ENCODE peak calls at places on chromosomes 2 and 18, in ten cellular contexts. C is HCT116; U is transverse colon; W is K562; A is CD4-positive, alpha-beta memory T cell; L is CD8-positive, alpha-beta memory T cell; E is lung; N is CD4-positive, alpha-beta T cell; F is A549; Q is PC-3. S is an unnamed sample.

GRCh38 chr2:60324536-60324935 is 228.9 kb downstream of the BCL11A start:
- DNase-seq in N (no peak), W (no peak), Q (no peak), F (no peak), U (no peak), E (no peak), L (no peak), C (no peak), A (no peak), S (no peak)

GRCh38 chr18:46109386-46109785 is 5.2 kb downstream of the HAUS1 start:
- DNase-seq in L (no peak), W (no peak), E (no peak), F (no peak), C (no peak), N (no peak), Q (no peak), U (no peak), A (no peak), S (no peak)

GRCh38 chr18:12057419-12058039 is 36.1 kb upstream of the ANKRD62 start:
- DNase-seq in N (no peak), A (no peak), Q (no peak), U (no peak), L (no peak), F (no peak), C (no peak), W (no peak), E (peak), S (no peak)

GRCh38 chr2:121886059-121886458 is 130.6 kb downstream of the TSN start:
- DNase-seq in L (no peak), W (no peak), F (no peak), N (no peak), E (no peak), C (no peak), U (no peak), Q (no peak), A (no peak), S (no peak)

GRCh38 chr2:127465258-127465657 is 47.0 kb downstream of the PROC start:
- DNase-seq in F (no peak), C (no peak), A (no peak), L (no peak), W (no peak), Q (no peak), E (no peak), N (no peak), U (no peak), S (peak)

GRCh38 chr2:37776487-37776886 is 105.0 kb upstream of the CDC42EP3 start:
- DNase-seq in W (no peak), E (no peak), C (peak), Q (peak), L (no peak), U (no peak), F (peak), A (no peak), N (no peak), S (peak)

GRCh38 chr2:43846140-43846793 is 7.5 kb downstream of the ABCG8 start:
- DNase-seq in L (no peak), W (no peak), E (no peak), C (no peak), U (no peak), Q (no peak), A (no peak), N (no peak), F (no peak), S (no peak)

GRCh38 chr18:72692595-72692994 is 148.5 kb upstream of the CBLN2 start:
- DNase-seq in A (no peak), F (no peak), U (no peak), Q (no peak), C (no peak), W (no peak), N (no peak), L (no peak), E (no peak), S (no peak)

GRCh38 chr2:200966770-200967169 is 3.3 kb upstream of the ORC2 start:
- DNase-seq in N (no peak), E (no peak), U (no peak), Q (peak), L (no peak), C (peak), F (peak), A (no peak), W (peak), S (peak)

GRCh38 chr18:77133920-77134496 is 1.4 kb upstream of the MBP start:
- DNase-seq in W (no peak), E (no peak), A (no peak), F (no peak), Q (no peak), L (no peak), N (no peak), C (no peak), U (peak), S (no peak)

GRCh38 chr2:237964578-237965404 is 2.0 kb upstream of the UBE2F start:
- DNase-seq in A (no peak), Q (peak), N (no peak), C (no peak), F (no peak), E (no peak), W (peak), L (no peak), U (peak), S (peak)

GRCh38 chr2:95053543-95053942 is 28.0 kb downstream of the MAL start:
- DNase-seq in F (peak), U (no peak), E (no peak), N (no peak), Q (no peak), C (no peak), W (no peak), A (no peak), L (peak), S (no peak)

GRCh38 chr18:13642440-13642827 is 83.9 kb downstream of the FAM210A start:
- DNase-seq in Q (no peak), C (no peak), L (no peak), N (no peak), W (no peak), A (no peak), E (no peak), U (no peak), F (no peak), S (no peak)

GRCh38 chr2:203835867-203836800 is 31.4 kb upstream of the CTLA4 start:
- DNase-seq in C (no peak), W (no peak), E (no peak), U (no peak), N (no peak), F (no peak), A (no peak), L (no peak), Q (no peak), S (no peak)
- H3K27ac ChIP-seq in C (no peak), W (no peak), E (no peak), U (no peak), N (no peak), F (no peak), A (no peak), L (no peak), Q (no peak), S (no peak)

DNA sequence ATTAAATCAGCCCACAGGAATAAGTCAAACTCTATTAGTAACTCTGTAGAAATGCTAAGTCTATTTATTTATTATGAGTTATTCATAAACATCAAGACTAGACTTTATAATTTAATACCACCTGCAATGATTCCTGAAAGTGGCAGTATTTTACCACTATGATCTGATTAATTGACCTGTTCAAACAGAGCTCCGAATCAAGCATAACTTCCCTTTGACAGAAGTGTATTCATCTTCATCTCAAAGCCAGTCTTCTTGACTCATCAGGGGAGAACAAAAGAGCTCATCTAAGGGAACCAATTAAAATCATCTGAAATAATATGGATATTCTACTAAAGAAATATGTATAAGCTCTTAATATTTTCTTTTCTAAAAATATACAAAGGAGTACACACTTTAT is 122.3 kb downstream of the MBD2 start:
- DNase-seq in N (no peak), L (no peak), F (no peak), U (no peak), W (no peak), C (no peak), E (no peak), Q (no peak), A (no peak), S (no peak)
- H3K27ac ChIP-seq in N (no peak), L (no peak), F (no peak), U (no peak), W (no peak), C (no peak), E (no peak), Q (no peak), A (no peak), S (no peak)

GRCh38 chr2:62200868-62201267 is 5.0 kb downstream of the B3GNT2 start:
- DNase-seq in C (no peak), N (no peak), L (no peak), W (no peak), F (no peak), E (no peak), A (no peak), Q (no peak), U (no peak), S (no peak)

GRCh38 chr2:62200291-62200841 is 4.5 kb downstream of the B3GNT2 start:
- DNase-seq in F (no peak), C (no peak), N (no peak), E (no peak), W (no peak), U (no peak), Q (no peak), A (peak), L (peak), S (no peak)

GRCh38 chr2:62198237-62198633 is 2.3 kb downstream of the B3GNT2 start:
- DNase-seq in L (no peak), F (no peak), U (no peak), A (no peak), N (no peak), C (no peak), Q (no peak), W (no peak), E (no peak), S (no peak)

GRCh38 chr2:62201307-62201706 is 5.4 kb downstream of the B3GNT2 start:
- DNase-seq in C (no peak), F (no peak), E (no peak), L (no peak), U (no peak), A (no peak), W (no peak), Q (no peak), N (no peak), S (no peak)

GRCh38 chr2:62199392-62200125 is 3.6 kb downstream of the B3GNT2 start:
- DNase-seq in C (no peak), E (no peak), F (no peak), L (peak), U (no peak), W (no peak), N (no peak), Q (no peak), A (no peak), S (no peak)
- H3K27ac ChIP-seq in C (no peak), E (no peak), F (no peak), L (no peak), U (no peak), W (no peak), N (peak), Q (no peak), A (peak), S (no peak)

GRCh38 chr18:25352629-25353005 is 651 bp upstream of the ZNF521 start:
- DNase-seq in Q (no peak), E (no peak), L (no peak), C (no peak), U (no peak), A (no peak), W (no peak), F (no peak), N (no peak), S (no peak)

GRCh38 chr18:25351280-25351772 is 640 bp downstream of the ZNF521 start:
- DNase-seq in C (no peak), L (no peak), A (no peak), E (no peak), W (no peak), F (no peak), Q (no peak), N (no peak), U (no peak), S (no peak)

GRCh38 chr18:25353080-25353479 is 1.1 kb upstream of the ZNF521 start:
- DNase-seq in E (no peak), F (no peak), A (no peak), L (no peak), W (no peak), U (no peak), Q (no peak), C (no peak), N (no peak), S (no peak)

GRCh38 chr18:25350561-25351201 is 1.3 kb downstream of the ZNF521 start:
- DNase-seq in N (no peak), F (no peak), L (peak), Q (no peak), W (no peak), A (no peak), U (peak), E (no peak), C (no peak), S (no peak)

DNA sequence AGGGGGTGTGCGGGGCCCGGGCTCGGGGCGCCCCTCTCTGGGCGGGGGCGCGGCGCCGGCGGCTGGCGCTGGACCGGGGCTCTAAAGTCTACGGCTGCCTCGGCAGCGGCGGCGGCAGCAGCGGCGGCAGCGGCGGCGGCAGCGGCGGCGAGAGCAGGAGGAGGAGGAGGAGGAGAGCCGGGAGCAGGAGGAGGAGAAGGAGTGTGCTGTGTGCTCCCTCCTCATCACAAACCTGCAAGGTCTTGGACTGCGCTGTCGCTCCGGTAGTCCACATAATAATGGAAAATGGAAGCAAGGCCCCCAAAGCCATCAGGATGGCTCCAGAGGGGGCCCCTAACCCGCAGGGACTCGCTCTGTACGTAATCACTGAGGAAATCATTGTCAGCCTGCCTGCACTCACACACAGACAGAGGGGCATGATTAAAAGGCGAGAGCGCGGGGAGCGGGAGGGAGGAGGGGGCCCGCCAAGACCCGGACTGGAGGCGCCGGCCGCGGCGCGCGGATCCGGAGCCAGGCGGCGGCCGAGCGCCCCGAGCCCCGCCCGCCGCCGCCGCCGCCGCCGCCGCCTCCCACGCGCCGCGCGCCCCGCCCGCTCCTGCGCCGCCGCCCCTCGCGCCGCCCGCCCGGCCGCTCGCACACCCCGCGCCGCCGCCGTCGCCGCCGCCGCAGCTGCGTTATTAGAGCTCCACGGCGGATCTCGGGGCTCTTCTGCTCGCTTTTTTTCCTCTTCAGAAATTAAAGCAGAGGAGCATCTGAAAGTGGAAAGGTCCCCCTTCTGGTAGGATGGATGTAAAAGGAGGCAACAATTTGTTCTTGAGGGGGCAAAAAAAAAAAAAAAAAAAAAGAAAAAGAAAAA is at the start of gene ZNF521:
- DNase-seq in C (peak), W (peak), N (no peak), U (peak), Q (peak), A (no peak), E (peak), F (peak), L (peak), S (peak)
- H3K27ac ChIP-seq in C (no peak), W (peak), N (no peak), U (peak), Q (no peak), A (no peak), E (peak), F (no peak), L (no peak), S (no peak)

GRCh38 chr18:80161781-80162417 is 52.8 kb downstream of the ADNP2 start:
- DNase-seq in E (no peak), N (no peak), C (no peak), F (no peak), W (no peak), A (no peak), L (no peak), Q (no peak), U (no peak), S (no peak)
- H3K27ac ChIP-seq in E (no peak), N (no peak), C (no peak), F (no peak), W (no peak), A (no peak), L (no peak), Q (no peak), U (no peak), S (no peak)

DNA sequence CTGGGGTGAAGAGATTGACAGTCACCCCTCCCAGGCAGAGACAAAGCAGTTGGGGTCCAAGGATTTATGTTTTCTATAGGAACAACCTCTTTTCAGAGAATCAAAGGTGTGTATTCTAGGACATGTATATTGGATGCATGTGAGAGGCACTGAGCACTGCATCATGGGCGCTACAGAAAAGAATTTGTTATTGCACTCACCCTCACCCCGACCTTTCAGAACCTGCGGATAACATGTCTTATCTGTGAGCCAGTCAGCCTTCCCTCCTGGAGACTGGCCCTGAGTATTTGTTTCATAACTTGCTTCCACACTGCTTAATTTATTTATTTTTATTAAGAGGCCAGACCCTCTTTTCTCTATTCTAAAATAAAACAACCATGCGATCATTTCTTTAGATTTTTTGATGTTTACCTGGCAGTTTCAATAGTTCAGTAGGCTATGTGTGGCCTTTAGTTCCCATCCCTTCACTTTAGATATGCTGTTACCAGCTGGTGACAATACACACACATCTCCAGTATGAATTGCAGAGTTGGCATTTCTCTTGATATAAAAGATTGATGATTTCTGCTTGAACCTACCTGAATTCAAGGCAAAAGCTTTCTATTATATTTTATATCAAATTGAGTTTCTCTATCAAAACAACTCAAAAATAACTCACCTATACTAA is 29.8 kb downstream of the FABP1 start:
- DNase-seq in W (no peak), Q (no peak), A (no peak), N (no peak), C (no peak), U (no peak), F (no peak), L (no peak), E (no peak), S (no peak)
- H3K27ac ChIP-seq in W (no peak), Q (no peak), A (no peak), N (no peak), C (no peak), U (no peak), F (no peak), L (no peak), E (no peak), S (no peak)

DNA sequence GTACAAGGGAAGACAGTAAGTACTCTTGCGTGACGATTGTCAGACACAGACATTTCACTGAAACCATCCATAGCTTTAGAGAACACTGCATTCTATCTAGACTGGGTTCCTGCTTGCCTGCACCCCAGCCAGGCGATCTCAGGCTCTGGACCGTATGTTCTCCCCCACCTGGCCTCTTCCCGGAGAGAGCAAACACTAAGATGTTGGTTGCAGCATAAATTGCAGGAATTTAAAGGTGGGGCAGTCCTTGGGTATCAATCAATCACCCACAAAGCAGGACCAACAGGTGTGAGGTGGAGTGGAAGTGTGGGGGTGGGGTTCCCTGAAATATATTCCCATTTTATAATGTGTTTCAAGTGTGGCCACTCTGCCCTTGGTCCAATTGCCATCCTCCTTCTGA is 103.6 kb upstream of the TGFA start:
- DNase-seq in U (no peak), N (no peak), E (no peak), W (no peak), F (no peak), A (no peak), L (no peak), Q (no peak), C (no peak), S (no peak)
- H3K27ac ChIP-seq in U (no peak), N (peak), E (no peak), W (no peak), F (no peak), A (no peak), L (no peak), Q (no peak), C (no peak), S (no peak)

GRCh38 chr2:161983010-161983651 is 90.9 kb downstream of the DPP4 start:
- DNase-seq in C (no peak), E (no peak), L (no peak), A (no peak), W (no peak), Q (peak), U (no peak), F (no peak), N (no peak), S (no peak)
- H3K27ac ChIP-seq in C (no peak), E (no peak), L (no peak), A (no peak), W (no peak), Q (peak), U (peak), F (no peak), N (no peak), S (no peak)